ENCODE peak calls at places on chromosome 16, in seven cellular contexts. One of them, this sample, is unnamed. For H3K36me3, the result is how much of the 10 kb centered on the place peaks cover.

GRCh38 chr16:57865746-57866528 is 63.6 kb upstream of the KIFC3 start:
- DNase-seq in MG63: no peak
- DNase-seq in mesenchymal stem cell: no peak
- DNase-seq in kidney epithelial cell: no peak
- DNase-seq in CD8-positive, alpha-beta T cell: no peak
- DNase-seq in endodermal cell: peak
- DNase-seq in tibial nerve: no peak
- DNase-seq in this sample: no peak

GRCh38 chr16:53123753-53124152 is 69.0 kb downstream of the CHD9 start:
- DNase-seq in CD8-positive, alpha-beta T cell: no peak
- DNase-seq in kidney epithelial cell: no peak
- DNase-seq in mesenchymal stem cell: peak
- DNase-seq in MG63: no peak
- DNase-seq in endodermal cell: no peak
- DNase-seq in tibial nerve: no peak
- DNase-seq in this sample: no peak

GRCh38 chr16:26765087-26765486 is 301.6 kb upstream of the C16orf82 start:
- DNase-seq in tibial nerve: no peak
- DNase-seq in CD8-positive, alpha-beta T cell: no peak
- DNase-seq in kidney epithelial cell: no peak
- DNase-seq in endodermal cell: peak
- DNase-seq in MG63: peak
- DNase-seq in mesenchymal stem cell: no peak
- DNase-seq in this sample: no peak

GRCh38 chr16:56688762-56689161 is 6.5 kb downstream of the MT1X start:
- DNase-seq in MG63: no peak
- DNase-seq in endodermal cell: no peak
- DNase-seq in kidney epithelial cell: no peak
- DNase-seq in mesenchymal stem cell: no peak
- DNase-seq in CD8-positive, alpha-beta T cell: no peak
- DNase-seq in tibial nerve: no peak
- DNase-seq in this sample: no peak

GRCh38 chr16:57245472-57246113 is 534 bp downstream of the ARL2BP start:
- DNase-seq in CD8-positive, alpha-beta T cell: no peak
- DNase-seq in endodermal cell: no peak
- DNase-seq in kidney epithelial cell: no peak
- DNase-seq in tibial nerve: no peak
- DNase-seq in mesenchymal stem cell: peak
- DNase-seq in MG63: peak
- DNase-seq in this sample: peak

GRCh38 chr16:31084584-31085298 is 4.0 kb downstream of the PRSS53 start:
- DNase-seq in MG63: no peak
- DNase-seq in endodermal cell: no peak
- DNase-seq in CD8-positive, alpha-beta T cell: no peak
- DNase-seq in mesenchymal stem cell: no peak
- DNase-seq in kidney epithelial cell: no peak
- DNase-seq in tibial nerve: no peak
- DNase-seq in this sample: no peak

GRCh38 chr16:82627811-82628339 is 1.1 kb downstream of the CDH13 start:
- DNase-seq in MG63: peak
- DNase-seq in mesenchymal stem cell: peak
- DNase-seq in endodermal cell: peak
- DNase-seq in tibial nerve: no peak
- DNase-seq in kidney epithelial cell: no peak
- DNase-seq in CD8-positive, alpha-beta T cell: no peak
- DNase-seq in this sample: peak

GRCh38 chr16:27539120-27539519 is 10.6 kb downstream of the GTF3C1 start:
- DNase-seq in endodermal cell: no peak
- DNase-seq in mesenchymal stem cell: no peak
- DNase-seq in tibial nerve: no peak
- DNase-seq in MG63: no peak
- DNase-seq in CD8-positive, alpha-beta T cell: no peak
- DNase-seq in kidney epithelial cell: no peak
- DNase-seq in this sample: no peak

GRCh38 chr16:67657751-67658518 is 2.1 kb downstream of the ACD start:
- DNase-seq in endodermal cell: no peak
- DNase-seq in kidney epithelial cell: no peak
- DNase-seq in MG63: no peak
- DNase-seq in mesenchymal stem cell: no peak
- DNase-seq in tibial nerve: no peak
- DNase-seq in CD8-positive, alpha-beta T cell: no peak
- DNase-seq in this sample: no peak

GRCh38 chr16:35686595-35686994 is 2227.2 kb downstream of the TP53TG3F start:
- DNase-seq in mesenchymal stem cell: no peak
- DNase-seq in tibial nerve: no peak
- DNase-seq in endodermal cell: no peak
- DNase-seq in CD8-positive, alpha-beta T cell: no peak
- DNase-seq in kidney epithelial cell: no peak
- DNase-seq in MG63: no peak
- DNase-seq in this sample: no peak

GRCh38 chr16:55499951-55500350 is 8.9 kb upstream of the LPCAT2 start:
- DNase-seq in mesenchymal stem cell: peak
- DNase-seq in MG63: peak
- DNase-seq in kidney epithelial cell: peak
- DNase-seq in CD8-positive, alpha-beta T cell: no peak
- DNase-seq in tibial nerve: no peak
- DNase-seq in endodermal cell: peak
- DNase-seq in this sample: no peak

GRCh38 chr16:3992297-3993051 is 112.0 kb upstream of the CREBBP start:
- DNase-seq in endodermal cell: peak
- DNase-seq in mesenchymal stem cell: no peak
- DNase-seq in CD8-positive, alpha-beta T cell: no peak
- DNase-seq in MG63: no peak
- DNase-seq in tibial nerve: no peak
- DNase-seq in kidney epithelial cell: no peak
- DNase-seq in this sample: no peak

GRCh38 chr16:12538667-12539081 is 265.0 kb downstream of the CPPED1 start:
- DNase-seq in endodermal cell: no peak
- DNase-seq in mesenchymal stem cell: peak
- DNase-seq in tibial nerve: no peak
- DNase-seq in MG63: peak
- DNase-seq in kidney epithelial cell: no peak
- DNase-seq in CD8-positive, alpha-beta T cell: no peak
- DNase-seq in this sample: no peak

GRCh38 chr16:15966420-15967222 is 17.2 kb downstream of the ABCC1 start:
- DNase-seq in CD8-positive, alpha-beta T cell: no peak
- DNase-seq in endodermal cell: no peak
- DNase-seq in mesenchymal stem cell: peak
- DNase-seq in kidney epithelial cell: peak
- DNase-seq in MG63: peak
- DNase-seq in tibial nerve: no peak
- DNase-seq in this sample: no peak

GRCh38 chr16:85028638-85029412 is 1.2 kb downstream of the KIAA0513 start:
- DNase-seq in mesenchymal stem cell: peak
- DNase-seq in tibial nerve: no peak
- DNase-seq in endodermal cell: peak
- DNase-seq in MG63: peak
- DNase-seq in CD8-positive, alpha-beta T cell: peak
- DNase-seq in kidney epithelial cell: no peak
- DNase-seq in this sample: peak

GRCh38 chr16:20880867-20881866 is 19.0 kb downstream of the DCUN1D3 start:
- DNase-seq in endodermal cell: no peak
- DNase-seq in kidney epithelial cell: no peak
- DNase-seq in mesenchymal stem cell: no peak
- DNase-seq in MG63: no peak
- DNase-seq in tibial nerve: no peak
- DNase-seq in CD8-positive, alpha-beta T cell: no peak
- DNase-seq in this sample: no peak

GRCh38 chr16:12788758-12789157 is 14.9 kb downstream of the CPPED1 start:
- DNase-seq in CD8-positive, alpha-beta T cell: no peak
- DNase-seq in tibial nerve: no peak
- DNase-seq in kidney epithelial cell: no peak
- DNase-seq in MG63: no peak
- DNase-seq in mesenchymal stem cell: no peak
- DNase-seq in endodermal cell: no peak
- DNase-seq in this sample: no peak

GRCh38 chr16:73122604-73123386 is 74.9 kb upstream of the ZFHX3 start:
- DNase-seq in tibial nerve: peak
- DNase-seq in MG63: no peak
- DNase-seq in mesenchymal stem cell: no peak
- DNase-seq in kidney epithelial cell: no peak
- DNase-seq in CD8-positive, alpha-beta T cell: no peak
- DNase-seq in endodermal cell: no peak
- DNase-seq in this sample: no peak

GRCh38 chr16:49664221-49665215 is 191.4 kb downstream of the ZNF423 start:
- DNase-seq in CD8-positive, alpha-beta T cell: no peak
- DNase-seq in endodermal cell: no peak
- DNase-seq in kidney epithelial cell: no peak
- DNase-seq in MG63: no peak
- DNase-seq in tibial nerve: no peak
- DNase-seq in mesenchymal stem cell: no peak
- DNase-seq in this sample: no peak

GRCh38 chr16:81094771-81095251 is 1.4 kb downstream of the GCSH start:
- DNase-seq in CD8-positive, alpha-beta T cell: no peak
- DNase-seq in kidney epithelial cell: no peak
- DNase-seq in mesenchymal stem cell: peak
- DNase-seq in tibial nerve: no peak
- DNase-seq in MG63: no peak
- DNase-seq in endodermal cell: no peak
- DNase-seq in this sample: no peak

GRCh38 chr16:70433456-70434103 is 5.3 kb downstream of the ST3GAL2 start:
- DNase-seq in MG63: peak
- DNase-seq in endodermal cell: no peak
- DNase-seq in CD8-positive, alpha-beta T cell: no peak
- DNase-seq in tibial nerve: no peak
- DNase-seq in mesenchymal stem cell: peak
- DNase-seq in kidney epithelial cell: no peak
- DNase-seq in this sample: no peak

GRCh38 chr16:56477096-56477878 is 25.9 kb downstream of the OGFOD1 start:
- DNase-seq in kidney epithelial cell: peak
- DNase-seq in MG63: peak
- DNase-seq in endodermal cell: no peak
- DNase-seq in tibial nerve: no peak
- DNase-seq in CD8-positive, alpha-beta T cell: no peak
- DNase-seq in mesenchymal stem cell: peak
- DNase-seq in this sample: no peak

GRCh38 chr16:75228143-75228976 is 9.6 kb downstream of the CTRB1 start:
- DNase-seq in tibial nerve: no peak
- DNase-seq in MG63: no peak
- DNase-seq in kidney epithelial cell: no peak
- DNase-seq in CD8-positive, alpha-beta T cell: no peak
- DNase-seq in endodermal cell: no peak
- DNase-seq in mesenchymal stem cell: no peak
- DNase-seq in this sample: no peak

GRCh38 chr16:75229172-75230031 is 10.6 kb downstream of the CTRB1 start:
- DNase-seq in endodermal cell: no peak
- DNase-seq in tibial nerve: no peak
- DNase-seq in kidney epithelial cell: no peak
- DNase-seq in mesenchymal stem cell: no peak
- DNase-seq in CD8-positive, alpha-beta T cell: no peak
- DNase-seq in MG63: no peak
- DNase-seq in this sample: no peak

GRCh38 chr16:75231570-75231969 is 12.8 kb downstream of the CTRB1 start:
- DNase-seq in endodermal cell: no peak
- DNase-seq in kidney epithelial cell: no peak
- DNase-seq in MG63: no peak
- DNase-seq in mesenchymal stem cell: no peak
- DNase-seq in tibial nerve: no peak
- DNase-seq in CD8-positive, alpha-beta T cell: no peak
- DNase-seq in this sample: no peak

GRCh38 chr16:75233611-75233938 is 14.8 kb downstream of the CTRB1 start:
- DNase-seq in kidney epithelial cell: no peak
- DNase-seq in tibial nerve: no peak
- DNase-seq in CD8-positive, alpha-beta T cell: no peak
- DNase-seq in endodermal cell: no peak
- DNase-seq in mesenchymal stem cell: no peak
- DNase-seq in MG63: no peak
- DNase-seq in this sample: no peak

DNA sequence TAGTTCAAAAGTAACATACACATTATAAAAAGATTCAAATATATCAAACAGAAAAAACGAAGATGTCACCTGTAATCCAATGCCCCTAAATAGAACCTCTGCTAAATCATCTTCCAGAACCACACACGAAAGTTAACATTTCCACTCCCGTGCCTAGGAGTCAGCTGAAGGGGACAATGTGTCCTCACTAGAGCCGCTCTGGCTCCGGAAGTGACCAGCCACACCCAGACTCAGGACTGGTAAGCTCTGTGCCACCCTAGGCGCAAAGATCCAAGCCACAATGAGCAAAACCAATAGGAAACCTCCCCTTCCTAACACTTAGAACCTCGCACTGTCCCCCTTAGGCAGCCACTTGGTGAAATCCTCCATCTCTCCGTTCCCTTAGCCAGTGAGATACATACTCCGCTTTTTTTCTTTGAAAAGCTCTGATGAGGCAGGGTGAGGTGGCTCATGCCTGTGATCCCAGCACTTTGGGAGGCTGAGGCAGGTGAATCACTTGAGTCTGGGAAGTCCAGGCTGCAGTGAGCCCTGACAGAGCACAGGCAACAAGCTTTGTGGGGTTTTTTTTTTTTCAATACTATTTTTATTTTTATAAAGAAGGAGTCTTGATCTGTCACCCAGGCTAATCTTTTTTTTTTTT is 11.8 kb downstream of the CTRB1 start:
- DNase-seq in CD8-positive, alpha-beta T cell: no peak
- DNase-seq in kidney epithelial cell: no peak
- DNase-seq in tibial nerve: no peak
- DNase-seq in mesenchymal stem cell: no peak
- DNase-seq in endodermal cell: no peak
- DNase-seq in MG63: no peak
- DNase-seq in this sample: no peak
- H3K36me3 ChIP-seq in CD8-positive, alpha-beta T cell: under half
- H3K36me3 ChIP-seq in kidney epithelial cell: under half
- H3K36me3 ChIP-seq in tibial nerve: half or more
- H3K36me3 ChIP-seq in mesenchymal stem cell: half or more
- H3K36me3 ChIP-seq in endodermal cell: under half
- H3K36me3 ChIP-seq in MG63: under half
- H3K36me3 ChIP-seq in this sample: under half

DNA sequence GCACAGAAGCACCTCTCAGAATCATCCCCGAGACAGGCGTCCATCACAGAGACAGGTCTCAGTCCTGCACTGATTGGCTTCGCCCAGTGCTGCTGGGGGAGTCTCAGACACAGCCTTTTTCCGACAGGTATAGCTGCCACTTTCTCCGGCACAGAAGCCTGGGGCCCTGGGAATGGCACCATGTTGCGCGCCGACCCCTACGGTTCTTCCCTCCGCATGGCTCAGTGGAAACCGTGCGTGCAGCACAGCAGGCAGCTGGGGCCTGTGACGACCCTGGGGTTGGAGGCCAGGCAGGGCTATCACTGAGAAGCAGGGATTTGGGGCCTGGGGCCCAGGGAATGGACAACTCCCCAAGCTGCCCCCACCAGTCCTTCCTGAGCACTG is 29.7 kb upstream of the CDH15 start:
- DNase-seq in kidney epithelial cell: no peak
- DNase-seq in MG63: no peak
- DNase-seq in CD8-positive, alpha-beta T cell: no peak
- DNase-seq in endodermal cell: no peak
- DNase-seq in mesenchymal stem cell: no peak
- DNase-seq in tibial nerve: no peak
- DNase-seq in this sample: no peak
- H3K36me3 ChIP-seq in kidney epithelial cell: under half
- H3K36me3 ChIP-seq in MG63: under half
- H3K36me3 ChIP-seq in CD8-positive, alpha-beta T cell: under half
- H3K36me3 ChIP-seq in endodermal cell: under half
- H3K36me3 ChIP-seq in mesenchymal stem cell: half or more
- H3K36me3 ChIP-seq in tibial nerve: half or more
- H3K36me3 ChIP-seq in this sample: under half

GRCh38 chr16:68991075-68991474 is 114.4 kb upstream of the HAS3 start:
- DNase-seq in tibial nerve: no peak
- DNase-seq in CD8-positive, alpha-beta T cell: no peak
- DNase-seq in kidney epithelial cell: no peak
- DNase-seq in endodermal cell: no peak
- DNase-seq in MG63: no peak
- DNase-seq in mesenchymal stem cell: no peak
- DNase-seq in this sample: no peak
- H3K36me3 ChIP-seq in tibial nerve: under half
- H3K36me3 ChIP-seq in CD8-positive, alpha-beta T cell: under half
- H3K36me3 ChIP-seq in kidney epithelial cell: under half
- H3K36me3 ChIP-seq in endodermal cell: under half
- H3K36me3 ChIP-seq in MG63: under half
- H3K36me3 ChIP-seq in mesenchymal stem cell: under half
- H3K36me3 ChIP-seq in this sample: under half

GRCh38 chr16:1766231-1766630 is 5.1 kb downstream of the NME3 start:
- DNase-seq in mesenchymal stem cell: no peak
- DNase-seq in CD8-positive, alpha-beta T cell: no peak
- DNase-seq in tibial nerve: no peak
- DNase-seq in endodermal cell: no peak
- DNase-seq in MG63: no peak
- DNase-seq in kidney epithelial cell: no peak
- DNase-seq in this sample: no peak
- H3K36me3 ChIP-seq in mesenchymal stem cell: half or more
- H3K36me3 ChIP-seq in CD8-positive, alpha-beta T cell: under half
- H3K36me3 ChIP-seq in tibial nerve: half or more
- H3K36me3 ChIP-seq in endodermal cell: under half
- H3K36me3 ChIP-seq in MG63: half or more
- H3K36me3 ChIP-seq in kidney epithelial cell: under half
- H3K36me3 ChIP-seq in this sample: under half

This sample was measured in prostate gland.